ENCODE peak calls at places on chromosomes 2 and 18, in ten cellular contexts. J, A, B, R, O, T, Y, C, H and K are unnamed samples.

GRCh38 chr2:28393115-28393836 is 618 bp downstream of the FOSL2 start:
- DNase-seq in J (peak; percentile 72), A (peak; percentile 84), B (no peak), R (peak; percentile 71), O (peak; percentile 70), T (peak; percentile 68), Y (no peak), C (no peak), H (no peak), K (peak; percentile 38)

GRCh38 chr18:72692086-72692485 is 147.9 kb upstream of the CBLN2 start:
- DNase-seq in J (peak; percentile 29), A (no peak), B (no peak), R (no peak), O (no peak), T (no peak), Y (no peak), C (peak; percentile 39), H (no peak), K (no peak)

GRCh38 chr2:101464841-101465240 is 10.1 kb downstream of the RFX8 start:
- DNase-seq in J (no peak), A (no peak), B (no peak), R (no peak), O (no peak), T (peak; percentile 66), Y (no peak), C (no peak), H (no peak), K (no peak)

GRCh38 chr18:48293954-48294893 is 115.0 kb downstream of the ZBTB7C start:
- DNase-seq in J (peak; percentile 49), A (no peak), B (no peak), R (peak; percentile 19), O (peak; percentile 38), T (no peak), Y (no peak), C (no peak), H (no peak), K (no peak)

GRCh38 chr2:182426082-182426914 is 538 bp downstream of the PDE1A start:
- DNase-seq in J (no peak), A (no peak), B (no peak), R (no peak), O (no peak), T (peak; percentile 57), Y (no peak), C (no peak), H (no peak), K (no peak)

GRCh38 chr2:219737270-219737691 is 109.9 kb downstream of the SLC4A3 start:
- DNase-seq in J (no peak), A (no peak), B (peak; percentile 10), R (peak; percentile 28), O (no peak), T (peak; percentile 43), Y (no peak), C (no peak), H (peak; percentile 19), K (no peak)

GRCh38 chr2:26018184-26018716 is 15.6 kb upstream of the RAB10 start:
- DNase-seq in J (peak; percentile 91), A (peak; percentile 88), B (peak; percentile 95), R (peak; percentile 75), O (peak; percentile 89), T (peak; percentile 88), Y (peak; percentile 74), C (no peak), H (peak; percentile 85), K (no peak)

GRCh38 chr2:19365126-19365525 is 6.7 kb upstream of the OSR1 start:
- DNase-seq in J (no peak), A (no peak), B (no peak), R (no peak), O (no peak), T (no peak), Y (no peak), C (no peak), H (no peak), K (no peak)

GRCh38 chr18:21459706-21460286 is 140.7 kb downstream of the ESCO1 start:
- DNase-seq in J (no peak), A (no peak), B (no peak), R (no peak), O (no peak), T (no peak), Y (no peak), C (no peak), H (no peak), K (no peak)

GRCh38 chr2:187497858-187498463 is 49.9 kb upstream of the CALCRL start:
- DNase-seq in J (no peak), A (no peak), B (no peak), R (no peak), O (no peak), T (no peak), Y (peak; percentile 22), C (no peak), H (no peak), K (no peak)

GRCh38 chr2:33420726-33421125 is 55.7 kb upstream of the RASGRP3 start:
- DNase-seq in J (no peak), A (no peak), B (no peak), R (no peak), O (no peak), T (peak; percentile 41), Y (no peak), C (no peak), H (no peak), K (no peak)
- TF ChIP-seq POLR2A in J (no peak), A (no peak), B (no peak), R (no peak), O (no peak), T (no peak), Y (no peak), C (no peak), H (no peak), K (no peak)

GRCh38 chr2:38602732-38603401 is at the start of gene HNRNPLL:
- DNase-seq in J (peak; percentile 98), A (peak; percentile 99), B (peak; percentile 93), R (peak; percentile 96), O (peak; percentile 98), T (peak; percentile 97), Y (peak; percentile 91), C (peak; percentile 92), H (peak; percentile 90), K (peak; percentile 84)
- TF ChIP-seq POLR2A in J (peak; percentile 95), A (peak; percentile 94), B (peak; percentile 98), R (peak; percentile 91), O (peak; percentile 98), T (peak; percentile 96), Y (peak; percentile 83), C (peak; percentile 88), H (peak; percentile 98), K (peak; percentile 74)

DNA sequence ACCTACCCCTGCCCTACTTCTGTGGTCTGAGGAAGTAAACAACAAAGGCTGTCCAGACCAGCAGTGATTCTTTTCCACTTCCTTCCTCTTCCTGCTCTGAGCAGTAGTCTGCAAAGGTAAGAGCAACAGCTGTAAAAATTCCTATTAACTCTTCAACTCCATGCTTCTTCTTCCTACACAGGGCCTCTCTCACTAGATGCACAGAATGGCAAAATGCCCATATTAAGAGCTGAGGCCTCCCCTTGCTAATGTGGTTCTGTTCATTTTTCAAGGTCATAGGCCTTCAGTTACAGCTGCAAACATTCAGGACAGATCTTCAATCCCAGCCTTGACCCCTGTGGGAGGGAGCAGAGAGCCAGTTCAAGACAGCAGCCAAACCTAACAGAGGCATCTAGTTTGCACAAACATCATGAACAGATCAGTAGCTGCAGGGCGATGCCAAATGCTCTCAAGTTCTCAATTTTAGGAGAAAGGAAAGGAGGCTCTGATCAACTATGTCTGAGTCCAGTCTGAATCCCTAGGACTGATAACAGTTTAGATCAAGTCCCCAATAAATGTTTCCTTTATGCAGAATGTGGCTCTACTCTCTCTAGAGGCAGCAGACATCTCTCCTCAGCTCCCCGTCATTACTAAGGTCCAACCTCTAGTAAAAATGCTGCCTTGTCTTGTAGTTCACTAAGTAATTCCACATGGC is 20.9 kb downstream of the SLC40A1 start:
- DNase-seq in J (no peak), A (no peak), B (no peak), R (no peak), O (no peak), T (no peak), Y (no peak), C (no peak), H (no peak), K (no peak)
- TF ChIP-seq POLR2A in J (no peak), A (no peak), B (no peak), R (no peak), O (no peak), T (no peak), Y (no peak), C (no peak), H (no peak), K (no peak)

DNA sequence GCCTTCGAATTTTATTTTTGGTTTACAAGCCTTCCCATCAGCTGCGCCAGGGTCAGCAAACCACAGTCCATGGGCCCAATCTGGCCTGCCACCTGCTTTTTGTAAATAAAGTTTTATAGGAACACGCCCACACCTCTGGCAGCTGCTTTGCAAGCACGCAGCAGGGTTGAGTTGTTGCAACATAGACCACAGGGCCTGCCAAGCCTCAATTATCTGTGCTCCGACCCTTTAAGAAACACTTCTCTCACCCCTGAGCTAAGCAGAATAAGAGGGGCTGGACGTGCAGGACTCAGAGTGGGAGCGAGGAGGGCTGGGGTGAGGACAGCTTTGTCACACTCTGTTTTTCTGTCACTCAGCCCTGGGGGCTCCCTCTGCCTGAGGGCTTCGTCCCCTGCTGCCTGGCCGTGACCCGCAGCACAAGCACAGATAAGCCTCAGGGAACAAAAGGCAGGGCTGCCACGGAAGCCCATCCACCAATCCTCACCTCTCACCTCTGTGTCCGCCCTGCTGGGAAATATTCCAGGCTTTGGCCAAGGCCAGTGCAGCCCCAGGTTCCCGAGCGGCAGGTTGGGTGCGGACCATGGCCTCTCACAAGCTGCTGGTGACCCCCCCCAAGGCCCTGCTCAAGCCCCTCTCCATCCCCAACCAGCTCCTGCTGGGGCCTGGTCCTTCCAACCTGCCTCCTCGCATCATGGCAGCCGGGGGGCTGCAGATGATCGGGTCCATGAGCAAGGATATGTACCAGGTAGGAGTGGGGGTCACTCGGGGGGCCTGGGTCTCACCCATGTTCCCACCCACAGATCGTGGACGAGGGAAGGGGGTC is at the start of gene AGXT:
- DNase-seq in J (no peak), A (peak; percentile 52), B (no peak), R (no peak), O (no peak), T (peak; percentile 10), Y (no peak), C (no peak), H (no peak), K (no peak)
- TF ChIP-seq POLR2A in J (no peak), A (no peak), B (no peak), R (no peak), O (no peak), T (no peak), Y (no peak), C (no peak), H (no peak), K (no peak)

GRCh38 chr2:43220982-43221659 is 5.3 kb downstream of the ZFP36L2 start:
- DNase-seq in J (peak; percentile 60), A (peak; percentile 92), B (no peak), R (peak; percentile 48), O (peak; percentile 83), T (peak; percentile 95), Y (no peak), C (no peak), H (no peak), K (no peak)
- TF ChIP-seq POLR2A in J (no peak), A (no peak), B (no peak), R (no peak), O (no peak), T (no peak), Y (no peak), C (no peak), H (no peak), K (peak; percentile 51)